ENCODE peak calls at places on chromosomes 12 and 14, in six cellular contexts. Z is tibial nerve, S is breast epithelium, O is astrocyte, V is IMR-90, A is HCT116. H is an unnamed sample.

GRCh38 chr12:110247340-110248095 is 33.5 kb upstream of the ATP2A2 start:
- DNase-seq in Z (no peak), S (peak), O (no peak), V (no peak), A (no peak), H (peak)

GRCh38 chr14:92224348-92224954 is 98.5 kb upstream of the SLC24A4 start:
- DNase-seq in Z (no peak), S (no peak), O (no peak), V (peak), A (no peak), H (no peak)

GRCh38 chr14:96062010-96062409 is 22.8 kb downstream of the C14orf132 start:
- DNase-seq in Z (no peak), S (no peak), O (no peak), V (no peak), A (no peak), H (no peak)

GRCh38 chr14:53949201-53949600 is 7.4 kb downstream of the BMP4 start:
- DNase-seq in Z (no peak), S (no peak), O (no peak), V (no peak), A (no peak), H (no peak)

GRCh38 chr12:106986625-106987389 is at the start of gene MTERF2:
- DNase-seq in Z (peak), S (peak), O (peak), V (peak), A (peak), H (peak)

GRCh38 chr14:104393199-104393897 is 186.2 kb upstream of the C14orf180 start:
- DNase-seq in Z (no peak), S (no peak), O (no peak), V (no peak), A (no peak), H (no peak)

GRCh38 chr12:106745181-106745745 is 29.2 kb upstream of the RIC8B start:
- DNase-seq in Z (no peak), S (no peak), O (no peak), V (no peak), A (no peak), H (no peak)

GRCh38 chr14:57089901-57090300 is 178.8 kb downstream of the EXOC5 start:
- DNase-seq in Z (no peak), S (no peak), O (no peak), V (no peak), A (no peak), H (no peak)

GRCh38 chr14:80350707-80351106 is 139.4 kb upstream of the DIO2 start:
- DNase-seq in Z (no peak), S (no peak), O (no peak), V (peak), A (no peak), H (no peak)

GRCh38 chr14:94412671-94413638 is 24.6 kb upstream of the SERPINA1 start:
- DNase-seq in Z (no peak), S (no peak), O (no peak), V (no peak), A (no peak), H (no peak)

GRCh38 chr14:104427126-104427851 is 152.3 kb upstream of the C14orf180 start:
- DNase-seq in Z (no peak), S (no peak), O (no peak), V (no peak), A (no peak), H (no peak)

GRCh38 chr12:82996168-82996812 is 309.6 kb downstream of the TMTC2 start:
- DNase-seq in Z (no peak), S (no peak), O (peak), V (no peak), A (no peak), H (no peak)

GRCh38 chr14:105910426-105910825 is 384.0 kb downstream of the TMEM121 start:
- DNase-seq in Z (no peak), S (no peak), O (no peak), V (no peak), A (no peak), H (no peak)

GRCh38 chr12:77924703-77925102 is 94.0 kb downstream of the NAV3 start:
- DNase-seq in Z (no peak), S (no peak), O (peak), V (peak), A (no peak), H (no peak)

GRCh38 chr14:104132981-104133380 is 5.4 kb upstream of the KIF26A start:
- DNase-seq in Z (no peak), S (no peak), O (no peak), V (no peak), A (no peak), H (no peak)

GRCh38 chr12:92107094-92107493 is 38.6 kb downstream of the BTG1 start:
- DNase-seq in Z (no peak), S (no peak), O (no peak), V (no peak), A (no peak), H (no peak)

GRCh38 chr12:3828888-3829287 is 44.3 kb downstream of the PARP11 start:
- DNase-seq in Z (no peak), S (no peak), O (no peak), V (no peak), A (no peak), H (no peak)

GRCh38 chr12:94553130-94553519 is 93.5 kb upstream of the CEP83 start:
- DNase-seq in Z (no peak), S (peak), O (peak), V (peak), A (peak), H (peak)

GRCh38 chr12:47188576-47189441 is 109.0 kb upstream of the AMIGO2 start:
- DNase-seq in Z (no peak), S (no peak), O (peak), V (peak), A (no peak), H (no peak)

GRCh38 chr14:95515523-95516517 is 630 bp downstream of the SYNE3 start:
- DNase-seq in Z (peak), S (peak), O (peak), V (peak), A (no peak), H (no peak)

GRCh38 chr12:109735051-109735521 is 21.5 kb downstream of the FAM222A start:
- DNase-seq in Z (peak), S (no peak), O (no peak), V (no peak), A (no peak), H (no peak)

GRCh38 chr14:69879175-69880047 is at the start of gene SMOC1:
- DNase-seq in Z (no peak), S (peak), O (no peak), V (peak), A (no peak), H (peak)

GRCh38 chr12:106586803-106587684 is 4.2 kb downstream of the RFX4 start:
- DNase-seq in Z (no peak), S (no peak), O (no peak), V (no peak), A (no peak), H (no peak)

GRCh38 chr14:26872930-26873470 is 275.2 kb upstream of the NOVA1 start:
- DNase-seq in Z (no peak), S (no peak), O (no peak), V (no peak), A (no peak), H (no peak)

GRCh38 chr14:61252354-61253063 is 28.6 kb downstream of the TMEM30B start:
- DNase-seq in Z (peak), S (peak), O (peak), V (peak), A (peak), H (peak)

GRCh38 chr14:69695664-69696527 is 71.0 kb upstream of the SRSF5 start:
- DNase-seq in Z (no peak), S (no peak), O (peak), V (peak), A (no peak), H (no peak)

GRCh38 chr14:68268719-68269118 is 449.1 kb downstream of the RAD51B start:
- DNase-seq in Z (no peak), S (no peak), O (peak), V (no peak), A (no peak), H (no peak)

GRCh38 chr12:51103977-51104376 is 20.6 kb upstream of the CSRNP2 start:
- DNase-seq in Z (no peak), S (no peak), O (no peak), V (no peak), A (no peak), H (no peak)

DNA sequence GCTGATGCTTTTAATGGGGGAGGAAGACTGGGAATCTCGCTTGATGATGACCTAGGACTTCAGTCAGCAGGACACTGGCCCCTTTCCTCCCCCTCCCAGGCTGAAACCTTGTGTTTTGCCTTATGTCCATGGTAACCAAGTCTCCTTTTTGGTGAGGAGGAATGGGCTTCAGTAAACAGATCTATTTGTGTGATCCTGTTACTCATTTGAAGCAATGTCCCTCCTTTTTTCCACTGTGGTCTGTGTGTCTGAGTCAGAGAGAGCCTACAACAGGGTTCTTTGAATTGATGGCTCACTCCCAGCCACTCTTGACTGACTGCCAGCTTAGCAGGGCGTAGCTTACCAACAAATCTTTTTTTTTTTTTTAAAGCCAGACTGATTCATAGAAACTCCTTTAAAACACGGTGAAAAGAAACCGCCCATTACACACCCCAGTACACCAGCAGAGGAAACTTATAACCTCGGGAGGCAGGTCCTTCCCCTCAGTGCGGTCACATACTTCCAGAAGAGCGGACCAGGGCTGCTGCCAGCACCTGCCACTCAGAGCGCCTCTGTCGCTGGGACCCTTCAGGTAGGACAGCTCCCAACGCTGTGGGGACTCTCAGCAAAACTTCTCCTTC is at the start of gene EMP1:
- DNase-seq in Z (peak), S (peak), O (peak), V (peak), A (peak), H (peak)
- H3K27ac ChIP-seq in Z (peak), S (peak), O (peak), V (peak), A (peak), H (peak)

GRCh38 chr14:100375963-100376735 is 53.0 kb downstream of the SLC25A47 start:
- DNase-seq in Z (peak), S (peak), O (peak), V (peak), A (peak), H (peak)

GRCh38 chr14:100375273-100375962 is 52.3 kb downstream of the SLC25A47 start:
- DNase-seq in Z (peak), S (no peak), O (peak), V (peak), A (peak), H (peak)

GRCh38 chr14:100374891-100375272 is 51.7 kb downstream of the SLC25A47 start:
- DNase-seq in Z (no peak), S (no peak), O (no peak), V (peak), A (no peak), H (no peak)

GRCh38 chr14:100374270-100374669 is 51.1 kb downstream of the SLC25A47 start:
- DNase-seq in Z (no peak), S (no peak), O (no peak), V (no peak), A (no peak), H (no peak)

DNA sequence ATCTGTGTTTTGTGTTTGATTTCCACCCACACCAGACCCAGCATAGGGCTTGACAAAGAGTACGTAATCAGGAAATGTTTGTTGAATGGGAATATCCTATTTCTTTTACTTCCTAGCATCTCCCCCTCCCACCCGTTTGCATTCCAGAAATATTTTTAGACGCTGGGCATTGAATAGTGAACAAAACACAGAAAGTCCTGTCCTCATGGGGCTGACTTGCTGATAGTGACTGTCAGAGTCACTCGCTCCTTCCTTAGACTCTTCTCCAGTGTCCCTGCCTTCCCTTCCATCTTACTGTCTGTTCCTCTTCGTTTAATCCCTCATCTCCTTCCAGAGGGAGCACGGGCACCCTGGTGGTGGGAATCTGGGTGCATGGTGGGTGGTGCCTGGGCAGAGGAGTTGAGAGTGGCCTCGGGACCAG is 53.6 kb downstream of the SLC25A47 start:
- DNase-seq in Z (no peak), S (no peak), O (no peak), V (peak), A (no peak), H (peak)
- TF ChIP-seq CTCF in Z (no peak), S (no peak), O (no peak), V (peak), A (no peak), H (no peak)

DNA sequence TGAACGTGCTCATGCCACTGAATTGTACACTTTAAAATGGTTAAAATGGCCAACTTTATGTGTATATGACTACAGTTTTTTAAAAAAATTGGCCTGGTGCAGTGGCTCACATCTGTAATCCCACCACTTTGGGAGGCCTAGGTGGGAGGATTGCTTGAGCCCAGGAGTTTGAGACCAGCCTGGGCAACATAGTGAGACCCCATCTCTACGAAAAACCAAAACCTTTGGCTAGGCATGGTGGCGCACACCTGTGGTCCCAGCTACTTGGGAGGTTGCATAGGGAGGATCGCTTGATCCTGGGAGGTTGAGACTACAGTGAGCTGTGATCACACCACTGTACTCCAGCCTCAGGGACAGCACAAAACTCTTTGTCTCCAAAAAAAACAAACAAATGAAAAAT is 5.3 kb downstream of the BRI3BP start:
- DNase-seq in Z (no peak), S (no peak), O (no peak), V (no peak), A (no peak), H (no peak)
- H3K27ac ChIP-seq in Z (no peak), S (no peak), O (no peak), V (no peak), A (no peak), H (no peak)

DNA sequence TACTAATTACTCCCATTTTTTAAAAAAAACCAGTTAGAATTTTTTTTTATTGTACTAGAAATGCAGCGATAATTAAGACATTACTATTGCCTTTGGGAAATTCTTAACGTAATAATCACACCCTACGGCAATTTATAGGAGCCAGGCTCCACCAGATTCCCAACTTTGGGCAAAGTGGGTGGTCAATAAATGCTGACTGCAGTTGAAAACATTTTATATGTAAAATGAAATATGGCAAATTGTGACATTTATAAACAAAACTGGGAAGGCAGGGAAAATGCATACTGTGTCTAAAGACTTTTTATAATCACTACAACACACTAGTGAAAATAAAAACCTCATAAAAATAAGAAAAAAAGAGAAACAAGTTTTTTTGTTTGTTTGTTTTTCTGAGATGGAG is 93.3 kb upstream of the HECTD1 start:
- DNase-seq in Z (no peak), S (no peak), O (no peak), V (no peak), A (no peak), H (no peak)
- TF ChIP-seq CTCF in Z (no peak), S (no peak), O (no peak), V (no peak), A (no peak), H (no peak)

GRCh38 chr12:6280053-6280469 is 30.4 kb upstream of the PLEKHG6 start:
- DNase-seq in Z (no peak), S (peak), O (peak), V (peak), A (peak), H (peak)
- H3K27ac ChIP-seq in Z (no peak), S (peak), O (peak), V (peak), A (peak), H (peak)

DNA sequence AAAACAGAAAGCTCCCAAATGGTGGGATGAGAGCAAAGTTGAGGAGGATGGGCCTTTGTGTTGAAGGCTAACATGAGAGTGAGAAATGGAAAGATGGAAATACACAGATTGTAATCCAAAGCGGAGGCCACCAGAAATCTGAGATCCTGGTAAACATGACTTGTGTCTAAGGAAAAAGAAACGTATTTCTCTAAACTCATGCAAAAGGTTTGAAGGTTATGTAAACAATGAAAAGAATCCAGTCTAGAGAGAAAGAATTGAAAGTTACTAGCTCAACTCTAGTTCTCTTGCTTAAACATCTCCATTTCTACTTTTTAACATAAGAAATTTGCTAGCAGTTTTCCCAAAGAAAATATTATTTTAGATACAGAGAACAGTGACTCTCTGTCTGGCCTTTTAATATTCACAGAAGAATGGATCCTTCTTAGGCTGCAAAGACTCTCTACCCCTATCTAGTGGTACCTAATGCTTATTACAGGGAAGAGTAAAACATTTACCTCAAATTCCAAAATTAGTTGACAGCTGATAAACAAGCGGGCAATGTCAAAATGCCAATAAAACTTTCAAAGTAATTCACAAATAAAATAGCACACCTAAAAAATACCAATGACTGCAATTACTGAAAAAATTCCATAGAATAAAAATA is 75.8 kb upstream of the SOX5 start:
- DNase-seq in Z (no peak), S (no peak), O (no peak), V (peak), A (no peak), H (no peak)
- TF ChIP-seq CTCF in Z (no peak), S (no peak), O (peak), V (peak), A (no peak), H (no peak)

DNA sequence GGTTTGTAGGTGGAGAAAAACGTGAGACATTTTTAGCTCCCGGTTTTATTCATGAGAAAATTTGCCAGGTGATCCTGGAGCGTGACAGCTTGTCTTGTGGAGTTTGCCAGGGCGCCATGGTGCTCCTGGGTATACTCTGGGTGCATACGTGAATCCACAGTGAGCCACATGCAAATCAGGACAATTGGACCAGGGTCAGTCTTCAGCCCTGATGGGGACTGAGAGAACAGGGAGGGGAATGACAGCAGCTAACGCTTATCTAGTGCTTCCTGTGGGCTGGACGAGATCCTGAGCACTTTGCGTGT is 118.2 kb upstream of the NCOR2 start:
- DNase-seq in Z (no peak), S (no peak), O (no peak), V (no peak), A (no peak), H (no peak)
- H3K27ac ChIP-seq in Z (peak), S (peak), O (peak), V (peak), A (no peak), H (peak)

H was measured in RWPE1.